ENCODE peak calls at places on chromosomes 5 and 9, in seven cellular contexts. G is mesenchymal stem cell, N is heart right ventricle, Y is sigmoid colon, B is suprapubic skin, U is thyroid gland, T is tibial artery. R is an unnamed sample.
A peak's percentile ranks its signal among the peaks of the same experiment; 100 is the strongest.

GRCh38 chr9:73039253-73039915 is 86.5 kb upstream of the ALDH1A1 start:
- DNase-seq in N (peak; percentile 29), T (peak; percentile 63), U (peak; percentile 55), G (no peak), Y (peak; percentile 82), B (no peak), R (no peak)

GRCh38 chr5:141747152-141747640 is 65.2 kb upstream of the ARAP3 start:
- DNase-seq in T (peak; percentile 47), U (peak; percentile 98), Y (peak; percentile 87), N (peak; percentile 90), B (no peak), G (peak; percentile 20), R (no peak)

GRCh38 chr5:174376726-174377373 is 331.3 kb downstream of the NSG2 start:
- DNase-seq in B (no peak), T (no peak), U (no peak), Y (no peak), N (no peak), G (no peak), R (no peak)

GRCh38 chr5:134133995-134134541 is 19.6 kb downstream of the TCF7 start:
- DNase-seq in U (no peak), T (peak; percentile 12), Y (peak; percentile 61), N (no peak), B (peak; percentile 35), G (no peak), R (no peak)

GRCh38 chr5:3996871-3997410 is 401.3 kb downstream of the IRX1 start:
- DNase-seq in Y (no peak), N (no peak), U (no peak), B (no peak), T (no peak), G (no peak), R (no peak)

GRCh38 chr9:133238272-133238850 is 29.3 kb upstream of the OBP2B start:
- DNase-seq in U (peak; percentile 97), Y (peak; percentile 89), N (peak; percentile 93), G (peak; percentile 58), B (peak; percentile 91), T (peak; percentile 56), R (peak; percentile 26)

GRCh38 chr5:121870489-121870888 is 18.8 kb downstream of the FTMT start:
- DNase-seq in T (no peak), G (peak; percentile 25), B (no peak), N (no peak), U (no peak), Y (no peak), R (no peak)

GRCh38 chr9:4371108-4371507 is 71.2 kb upstream of the GLIS3 start:
- DNase-seq in N (no peak), B (no peak), U (no peak), G (peak; percentile 91), T (no peak), Y (no peak), R (no peak)

GRCh38 chr5:23884405-23884804 is 377.0 kb downstream of the PRDM9 start:
- DNase-seq in N (no peak), U (no peak), T (no peak), B (no peak), Y (no peak), G (no peak), R (no peak)

GRCh38 chr9:92607773-92608172 is 62.2 kb downstream of the IPPK start:
- DNase-seq in Y (no peak), N (no peak), U (no peak), B (no peak), T (no peak), G (peak; percentile 9), R (no peak)

GRCh38 chr5:52894451-52894850 is 94.7 kb upstream of the ITGA2 start:
- DNase-seq in B (no peak), T (no peak), G (no peak), U (no peak), Y (no peak), N (no peak), R (no peak)
- H3K4me1 ChIP-seq in B (peaks cover 11% of the 10 kb centered on the region), T (peaks cover 42% of the 10 kb centered on the region), G (peaks cover 1% of the 10 kb centered on the region), U (no peaks in the 10 kb centered on the region), Y (peaks cover 70% of the 10 kb centered on the region), N (peaks cover 54% of the 10 kb centered on the region), R (no peaks in the 10 kb centered on the region)

DNA sequence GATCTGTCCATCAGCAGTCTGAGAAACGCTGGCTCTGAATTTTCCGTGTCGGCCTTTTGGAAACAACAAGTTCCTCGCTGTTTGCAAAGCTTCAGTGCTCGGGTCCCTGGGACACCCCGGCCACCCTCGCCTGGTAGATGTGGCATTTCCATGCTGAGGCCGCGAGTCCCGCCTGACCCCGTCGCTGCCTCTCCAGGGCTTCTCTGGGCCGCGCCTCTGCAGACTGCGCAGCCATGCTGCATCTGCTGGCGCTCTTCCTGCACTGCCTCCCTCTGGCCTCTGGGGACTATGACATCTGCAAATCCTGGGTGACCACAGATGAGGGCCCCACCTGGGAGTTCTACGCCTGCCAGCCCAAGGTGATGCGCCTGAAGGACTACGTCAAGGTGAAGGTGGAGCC is 4.7 kb downstream of the NTNG2 start:
- DNase-seq in T (no peak), G (peak; percentile 31), N (no peak), U (no peak), B (no peak), Y (no peak), R (no peak)
- H3K4me1 ChIP-seq in T (peaks cover 30% of the 10 kb centered on the region), G (peaks cover 18% of the 10 kb centered on the region), N (peaks cover 37% of the 10 kb centered on the region), U (peaks cover 24% of the 10 kb centered on the region), B (peaks cover 37% of the 10 kb centered on the region), Y (peaks cover 24% of the 10 kb centered on the region), R (peaks cover 6% of the 10 kb centered on the region)

GRCh38 chr5:153863941-153864340 is 174.8 kb downstream of the FAM114A2 start:
- DNase-seq in Y (no peak), T (no peak), U (no peak), B (no peak), N (no peak), G (no peak), R (no peak)
- H3K4me1 ChIP-seq in Y (no peaks in the 10 kb centered on the region), T (no peaks in the 10 kb centered on the region), U (no peaks in the 10 kb centered on the region), B (no peaks in the 10 kb centered on the region), N (no peaks in the 10 kb centered on the region), G (no peaks in the 10 kb centered on the region), R (no peaks in the 10 kb centered on the region)

GRCh38 chr5:151781201-151781600 is 9.4 kb downstream of the G3BP1 start:
- DNase-seq in Y (no peak), N (no peak), B (no peak), T (no peak), G (no peak), U (no peak), R (no peak)

GRCh38 chr5:151779531-151780125 is 7.9 kb downstream of the G3BP1 start:
- DNase-seq in T (no peak), N (no peak), U (no peak), G (no peak), B (no peak), Y (no peak), R (no peak)

GRCh38 chr5:151775025-151775606 is 3.4 kb downstream of the G3BP1 start:
- DNase-seq in G (no peak), Y (no peak), B (no peak), N (no peak), T (no peak), U (no peak), R (no peak)

GRCh38 chr5:151784141-151784540 is 12.4 kb downstream of the G3BP1 start:
- DNase-seq in T (no peak), U (no peak), G (no peak), B (no peak), Y (no peak), N (no peak), R (no peak)

DNA sequence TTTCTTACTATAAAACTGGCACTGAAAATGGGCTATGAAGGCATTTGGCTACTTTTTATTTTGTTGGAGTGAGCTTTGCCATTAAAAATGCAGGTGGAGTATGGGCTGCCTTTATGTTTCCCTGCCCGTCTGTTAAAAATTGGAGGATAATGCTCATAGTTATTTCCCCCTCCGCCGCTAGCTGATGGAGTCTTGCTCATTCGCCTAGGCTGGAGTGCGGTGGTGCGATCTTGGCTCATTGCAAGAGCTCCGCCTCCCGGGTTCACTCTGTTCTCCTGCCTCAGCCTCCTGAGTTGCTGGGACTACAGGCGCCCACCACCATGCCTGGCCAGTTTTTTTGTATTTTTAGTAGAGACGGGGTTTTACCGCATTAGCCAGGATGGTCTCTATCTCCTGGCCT is 8.6 kb downstream of the G3BP1 start:
- DNase-seq in B (no peak), N (no peak), G (no peak), U (no peak), T (no peak), Y (no peak), R (no peak)
- H3K4me1 ChIP-seq in B (peaks cover 41% of the 10 kb centered on the region), N (peaks cover 90% of the 10 kb centered on the region), G (peaks cover 11% of the 10 kb centered on the region), U (peaks cover 29% of the 10 kb centered on the region), T (peaks cover 55% of the 10 kb centered on the region), Y (peaks cover 88% of the 10 kb centered on the region), R (peaks cover 81% of the 10 kb centered on the region)

GRCh38 chr9:136570916-136571315 is 25.1 kb upstream of the NOTCH1 start:
- DNase-seq in G (no peak), B (no peak), N (no peak), T (no peak), Y (no peak), U (no peak), R (no peak)
- H3K4me1 ChIP-seq in G (peaks cover 69% of the 10 kb centered on the region), B (peaks cover 38% of the 10 kb centered on the region), N (peaks cover 85% of the 10 kb centered on the region), T (peaks cover 62% of the 10 kb centered on the region), Y (peaks cover 71% of the 10 kb centered on the region), U (peaks cover 61% of the 10 kb centered on the region), R (no peaks in the 10 kb centered on the region)

GRCh38 chr5:67831081-67831480 is 384.5 kb upstream of the PIK3R1 start:
- DNase-seq in G (no peak), B (no peak), N (no peak), U (no peak), T (no peak), Y (no peak), R (no peak)
- H3K4me1 ChIP-seq in G (no peaks in the 10 kb centered on the region), B (peaks cover 4% of the 10 kb centered on the region), N (no peaks in the 10 kb centered on the region), U (peaks cover 17% of the 10 kb centered on the region), T (no peaks in the 10 kb centered on the region), Y (no peaks in the 10 kb centered on the region), R (no peaks in the 10 kb centered on the region)

DNA sequence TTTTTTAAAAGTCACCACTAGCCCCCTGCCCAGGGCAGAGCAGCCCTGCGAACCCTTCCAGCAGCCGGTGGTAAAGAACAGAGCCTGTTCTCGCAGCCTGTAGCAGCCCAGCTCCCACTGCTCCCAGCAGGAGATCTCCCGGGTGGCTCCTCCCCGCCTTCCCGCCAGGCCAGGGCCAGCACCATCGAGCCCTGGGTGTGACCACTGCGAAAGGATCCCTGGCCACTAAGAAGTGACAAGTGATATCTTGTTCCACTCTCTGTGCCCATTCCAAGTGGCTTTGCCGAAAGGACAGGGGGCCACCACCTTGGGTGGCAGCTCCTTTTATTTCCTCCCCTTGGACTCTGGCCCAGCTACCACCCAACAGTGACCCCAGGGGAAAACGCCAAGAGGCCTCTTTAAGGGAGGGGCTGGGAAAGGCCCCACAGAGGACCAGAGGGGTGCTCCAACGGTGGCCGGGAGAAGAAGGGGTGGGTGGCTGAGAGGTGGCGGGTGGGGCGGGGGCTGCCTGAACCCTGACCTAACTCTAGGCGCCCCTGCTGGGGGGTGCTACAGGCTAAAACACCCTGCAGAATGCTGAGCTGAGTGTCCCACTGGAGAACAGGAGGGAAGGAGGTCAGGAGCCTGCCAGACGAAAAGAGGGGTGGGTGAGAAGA is 1.6 kb downstream of the NACC2 start:
- DNase-seq in B (no peak), Y (no peak), N (no peak), T (no peak), G (peak; percentile 61), U (peak; percentile 37), R (no peak)
- H3K4me1 ChIP-seq in B (peaks cover 65% of the 10 kb centered on the region), Y (peaks cover 68% of the 10 kb centered on the region), N (peaks cover 71% of the 10 kb centered on the region), T (peaks cover 67% of the 10 kb centered on the region), G (peaks cover 59% of the 10 kb centered on the region), U (peaks cover 42% of the 10 kb centered on the region), R (peaks cover 23% of the 10 kb centered on the region)

GRCh38 chr9:137499858-137500661 is 40.9 kb upstream of the NSMF start:
- DNase-seq in Y (no peak), U (no peak), N (no peak), G (no peak), B (no peak), T (no peak), R (no peak)
- H3K4me1 ChIP-seq in Y (no peaks in the 10 kb centered on the region), U (no peaks in the 10 kb centered on the region), N (no peaks in the 10 kb centered on the region), G (no peaks in the 10 kb centered on the region), B (no peaks in the 10 kb centered on the region), T (no peaks in the 10 kb centered on the region), R (no peaks in the 10 kb centered on the region)

GRCh38 chr9:134679616-134680392 is 38.2 kb downstream of the COL5A1 start:
- DNase-seq in T (no peak), Y (peak; percentile 57), G (no peak), B (no peak), U (no peak), N (no peak), R (no peak)
- H3K4me1 ChIP-seq in T (peaks cover 53% of the 10 kb centered on the region), Y (peaks cover 82% of the 10 kb centered on the region), G (peaks cover 44% of the 10 kb centered on the region), B (peaks cover 14% of the 10 kb centered on the region), U (no peaks in the 10 kb centered on the region), N (peaks cover 32% of the 10 kb centered on the region), R (no peaks in the 10 kb centered on the region)

R was measured in CD8-positive, alpha-beta memory T cell.